ENCODE peak calls at places on chromosome 17, in four cellular contexts. One of them, this sample, is unnamed.

GRCh38 chr17:11598274-11599221 is at the start of gene DNAH9:
- DNase-seq in SK-N-SH: peak
- DNase-seq in HepG2: peak
- DNase-seq in K562: peak
- DNase-seq in this sample: no peak

GRCh38 chr17:61360318-61360717 is 39.3 kb upstream of the TBX2 start:
- DNase-seq in HepG2: no peak
- DNase-seq in K562: no peak
- DNase-seq in SK-N-SH: no peak
- DNase-seq in this sample: no peak

GRCh38 chr17:4515501-4515900 is 16.8 kb downstream of the SPNS2 start:
- DNase-seq in HepG2: no peak
- DNase-seq in K562: no peak
- DNase-seq in SK-N-SH: no peak
- DNase-seq in this sample: no peak

GRCh38 chr17:72971513-72971880 is 121.0 kb downstream of the SLC39A11 start:
- DNase-seq in HepG2: no peak
- DNase-seq in K562: no peak
- DNase-seq in SK-N-SH: no peak
- DNase-seq in this sample: no peak

GRCh38 chr17:21564262-21564661 is 128.1 kb upstream of the KCNJ18 start:
- DNase-seq in K562: no peak
- DNase-seq in HepG2: no peak
- DNase-seq in SK-N-SH: no peak
- DNase-seq in this sample: no peak

GRCh38 chr17:37358098-37358829 is 17.5 kb upstream of the C17orf78 start:
- DNase-seq in HepG2: peak
- DNase-seq in K562: peak
- DNase-seq in SK-N-SH: peak
- DNase-seq in this sample: no peak

GRCh38 chr17:35590249-35590824 is 3.2 kb downstream of the AP2B1 start:
- DNase-seq in HepG2: no peak
- DNase-seq in K562: no peak
- DNase-seq in SK-N-SH: no peak
- DNase-seq in this sample: no peak

GRCh38 chr17:40309031-40309937 is at the start of gene RARA:
- DNase-seq in K562: peak
- DNase-seq in SK-N-SH: peak
- DNase-seq in HepG2: peak
- DNase-seq in this sample: no peak

GRCh38 chr17:50920891-50921595 is 54.9 kb upstream of the TOB1 start:
- DNase-seq in K562: no peak
- DNase-seq in SK-N-SH: no peak
- DNase-seq in HepG2: no peak
- DNase-seq in this sample: no peak

GRCh38 chr17:3887811-3888210 is 5.0 kb downstream of the CAMKK1 start:
- DNase-seq in SK-N-SH: no peak
- DNase-seq in K562: no peak
- DNase-seq in HepG2: no peak
- DNase-seq in this sample: no peak

GRCh38 chr17:67605259-67605912 is 112.3 kb upstream of the NOL11 start:
- DNase-seq in SK-N-SH: peak
- DNase-seq in K562: no peak
- DNase-seq in HepG2: no peak
- DNase-seq in this sample: no peak

GRCh38 chr17:2087597-2088211 is 32.8 kb downstream of the HIC1 start:
- DNase-seq in SK-N-SH: no peak
- DNase-seq in K562: peak
- DNase-seq in HepG2: no peak
- DNase-seq in this sample: no peak

GRCh38 chr17:58184308-58184985 is 8.1 kb upstream of the EPX start:
- DNase-seq in HepG2: no peak
- DNase-seq in SK-N-SH: peak
- DNase-seq in K562: peak
- DNase-seq in this sample: peak

GRCh38 chr17:77282524-77283515 is 142.1 kb downstream of the SEC14L1 start:
- DNase-seq in K562: no peak
- DNase-seq in SK-N-SH: peak
- DNase-seq in HepG2: peak
- DNase-seq in this sample: no peak

GRCh38 chr17:6098466-6099180 is 28.4 kb downstream of the WSCD1 start:
- DNase-seq in HepG2: no peak
- DNase-seq in K562: no peak
- DNase-seq in SK-N-SH: no peak
- DNase-seq in this sample: no peak

GRCh38 chr17:17358060-17358751 is 55.0 kb downstream of the NT5M start:
- DNase-seq in HepG2: no peak
- DNase-seq in K562: no peak
- DNase-seq in SK-N-SH: no peak
- DNase-seq in this sample: no peak

GRCh38 chr17:43983515-43984411 is 20.7 kb upstream of the NAGS start:
- DNase-seq in K562: peak
- DNase-seq in SK-N-SH: peak
- DNase-seq in HepG2: peak
- DNase-seq in this sample: no peak
- TF ChIP-seq ELF1 in K562: no peak
- TF ChIP-seq ELF1 in SK-N-SH: no peak
- TF ChIP-seq ELF1 in HepG2: no peak
- TF ChIP-seq ELF1 in this sample: no peak

GRCh38 chr17:75722542-75723095 is 1.4 kb downstream of the ITGB4 start:
- DNase-seq in K562: no peak
- DNase-seq in SK-N-SH: peak
- DNase-seq in HepG2: no peak
- DNase-seq in this sample: no peak

GRCh38 chr17:75720656-75721462 is at the start of gene ITGB4:
- DNase-seq in HepG2: peak
- DNase-seq in SK-N-SH: peak
- DNase-seq in K562: peak
- DNase-seq in this sample: peak

GRCh38 chr17:75719732-75720131 is 1.5 kb upstream of the ITGB4 start:
- DNase-seq in K562: no peak
- DNase-seq in HepG2: no peak
- DNase-seq in SK-N-SH: no peak
- DNase-seq in this sample: no peak

GRCh38 chr17:75722076-75722475 is 817 bp downstream of the ITGB4 start:
- DNase-seq in SK-N-SH: peak
- DNase-seq in K562: no peak
- DNase-seq in HepG2: no peak
- DNase-seq in this sample: no peak

DNA sequence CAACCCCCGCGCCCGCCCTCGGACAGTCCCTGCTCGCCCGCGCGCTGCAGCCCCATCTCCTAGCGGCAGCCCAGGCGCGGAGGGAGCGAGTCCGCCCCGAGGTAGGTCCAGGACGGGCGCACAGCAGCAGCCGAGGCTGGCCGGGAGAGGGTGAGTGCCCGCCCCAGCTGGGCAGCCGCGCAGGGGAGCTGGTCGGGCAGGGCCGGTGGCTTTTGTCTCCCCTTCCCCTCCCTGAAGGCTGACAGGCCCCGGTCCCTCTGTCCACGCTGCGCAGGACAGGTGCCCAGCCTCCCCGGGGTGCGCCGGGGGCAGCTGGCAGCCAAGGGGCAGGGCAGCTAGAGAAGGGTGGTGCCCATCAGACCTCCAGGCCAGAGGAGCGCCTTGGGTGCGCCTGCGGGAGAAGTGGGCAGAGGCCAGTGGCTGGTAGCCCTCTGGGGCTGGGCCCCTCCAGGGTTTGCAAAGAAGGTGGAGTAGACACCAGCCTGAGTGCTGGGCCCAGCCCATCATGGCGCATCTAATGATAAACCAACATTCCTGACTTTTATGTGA is 278 bp downstream of the ITGB4 start:
- DNase-seq in HepG2: no peak
- DNase-seq in K562: peak
- DNase-seq in SK-N-SH: peak
- DNase-seq in this sample: no peak
- H3K4me3 ChIP-seq in HepG2: peak
- H3K4me3 ChIP-seq in K562: peak
- H3K4me3 ChIP-seq in SK-N-SH: peak
- H3K4me3 ChIP-seq in this sample: peak

GRCh38 chr17:66423436-66423922 is 121.1 kb downstream of the PRKCA start:
- DNase-seq in SK-N-SH: no peak
- DNase-seq in K562: no peak
- DNase-seq in HepG2: no peak
- DNase-seq in this sample: no peak

GRCh38 chr17:66426397-66427033 is 124.1 kb downstream of the PRKCA start:
- DNase-seq in K562: peak
- DNase-seq in HepG2: peak
- DNase-seq in SK-N-SH: no peak
- DNase-seq in this sample: peak

GRCh38 chr17:66420961-66421371 is 118.6 kb downstream of the PRKCA start:
- DNase-seq in HepG2: peak
- DNase-seq in K562: no peak
- DNase-seq in SK-N-SH: no peak
- DNase-seq in this sample: no peak

GRCh38 chr17:66425751-66426396 is 123.5 kb downstream of the PRKCA start:
- DNase-seq in SK-N-SH: no peak
- DNase-seq in HepG2: no peak
- DNase-seq in K562: no peak
- DNase-seq in this sample: no peak

GRCh38 chr17:66422181-66422580 is 119.8 kb downstream of the PRKCA start:
- DNase-seq in K562: no peak
- DNase-seq in SK-N-SH: no peak
- DNase-seq in HepG2: no peak
- DNase-seq in this sample: no peak
- TF ChIP-seq ELF1 in K562: no peak
- TF ChIP-seq ELF1 in SK-N-SH: no peak
- TF ChIP-seq ELF1 in HepG2: no peak
- TF ChIP-seq ELF1 in this sample: no peak

DNA sequence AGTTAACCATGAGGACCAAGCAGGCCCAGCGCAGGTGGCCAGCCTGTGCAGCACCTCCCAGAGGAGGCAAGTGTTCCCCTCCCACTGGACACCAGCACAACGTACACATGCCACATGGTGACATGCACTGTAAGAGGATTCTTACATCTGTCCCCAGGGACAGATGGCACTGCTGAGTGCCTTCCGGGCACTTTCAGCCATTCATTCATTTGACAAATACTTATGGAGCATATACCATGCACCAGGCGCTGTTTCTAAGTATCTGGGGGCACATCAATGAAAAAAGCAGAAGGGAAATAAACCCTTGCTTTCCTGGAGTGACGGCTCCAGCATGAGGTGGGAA is 79.6 kb downstream of the GAS7 start:
- DNase-seq in HepG2: no peak
- DNase-seq in SK-N-SH: no peak
- DNase-seq in K562: no peak
- DNase-seq in this sample: no peak
- H3K4me3 ChIP-seq in HepG2: no peak
- H3K4me3 ChIP-seq in SK-N-SH: no peak
- H3K4me3 ChIP-seq in K562: no peak
- H3K4me3 ChIP-seq in this sample: no peak

GRCh38 chr17:32976131-32976530 is 15.5 kb upstream of the SPACA3 start:
- DNase-seq in HepG2: no peak
- DNase-seq in K562: no peak
- DNase-seq in SK-N-SH: no peak
- DNase-seq in this sample: no peak

GRCh38 chr17:32970281-32970680 is 21.4 kb upstream of the SPACA3 start:
- DNase-seq in SK-N-SH: no peak
- DNase-seq in HepG2: no peak
- DNase-seq in K562: no peak
- DNase-seq in this sample: no peak

GRCh38 chr17:32976605-32977004 is 15.0 kb upstream of the SPACA3 start:
- DNase-seq in HepG2: no peak
- DNase-seq in K562: no peak
- DNase-seq in SK-N-SH: no peak
- DNase-seq in this sample: no peak

DNA sequence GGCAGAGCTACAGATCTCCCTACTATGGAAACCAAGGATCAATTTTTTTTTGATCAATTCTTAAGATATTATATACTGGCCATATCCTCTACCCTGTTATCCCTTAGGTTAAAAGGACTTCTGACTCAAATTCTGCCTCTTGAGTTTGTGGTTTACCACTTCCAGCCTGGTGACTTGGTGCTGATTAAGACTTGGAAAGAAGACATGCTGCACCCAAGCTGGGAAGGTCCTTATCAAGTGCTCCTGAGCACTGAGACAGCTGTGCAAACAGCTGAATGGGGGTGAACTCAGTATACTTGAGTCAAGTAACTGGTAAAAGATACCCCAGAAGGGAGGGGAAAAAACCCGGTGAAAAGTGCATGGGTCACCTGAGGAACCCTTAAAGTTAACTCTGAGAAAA is 20.5 kb upstream of the SPACA3 start:
- DNase-seq in K562: peak
- DNase-seq in HepG2: no peak
- DNase-seq in SK-N-SH: no peak
- DNase-seq in this sample: no peak
- TF ChIP-seq ELF1 in K562: no peak
- TF ChIP-seq ELF1 in HepG2: no peak
- TF ChIP-seq ELF1 in SK-N-SH: no peak
- TF ChIP-seq ELF1 in this sample: no peak

GRCh38 chr17:71959129-71959528 is 161.7 kb upstream of the SOX9 start:
- DNase-seq in K562: no peak
- DNase-seq in HepG2: peak
- DNase-seq in SK-N-SH: peak
- DNase-seq in this sample: peak
- H3K4me3 ChIP-seq in K562: no peak
- H3K4me3 ChIP-seq in HepG2: no peak
- H3K4me3 ChIP-seq in SK-N-SH: no peak
- H3K4me3 ChIP-seq in this sample: no peak

GRCh38 chr17:79696159-79696982 is 34.4 kb upstream of the ENPP7 start:
- DNase-seq in HepG2: no peak
- DNase-seq in K562: no peak
- DNase-seq in SK-N-SH: peak
- DNase-seq in this sample: no peak
- TF ChIP-seq ELF1 in HepG2: no peak
- TF ChIP-seq ELF1 in K562: no peak
- TF ChIP-seq ELF1 in SK-N-SH: no peak
- TF ChIP-seq ELF1 in this sample: no peak

GRCh38 chr17:78356163-78356713 is 3.6 kb downstream of the SOCS3 start:
- DNase-seq in HepG2: no peak
- DNase-seq in K562: peak
- DNase-seq in SK-N-SH: no peak
- DNase-seq in this sample: no peak
- H3K4me3 ChIP-seq in HepG2: no peak
- H3K4me3 ChIP-seq in K562: no peak
- H3K4me3 ChIP-seq in SK-N-SH: peak
- H3K4me3 ChIP-seq in this sample: no peak

This sample was measured in HCT116.